ENCODE peak calls at places on chromosome 1, in four cellular contexts. One of them, this sample, is unnamed.

GRCh38 chr1:25784575-25785051 is 15.4 kb upstream of the SELENON start:
- DNase-seq in M059J: peak
- DNase-seq in IMR-90: peak
- DNase-seq in AG08395: no peak
- DNase-seq in this sample: no peak

GRCh38 chr1:22326372-22326915 is 125.2 kb upstream of the ZBTB40 start:
- DNase-seq in M059J: no peak
- DNase-seq in IMR-90: no peak
- DNase-seq in AG08395: no peak
- DNase-seq in this sample: no peak

GRCh38 chr1:179771509-179771908 is 28.4 kb downstream of the FAM163A start:
- DNase-seq in M059J: no peak
- DNase-seq in IMR-90: no peak
- DNase-seq in AG08395: no peak
- DNase-seq in this sample: no peak

GRCh38 chr1:206772228-206773002 is at the start of gene IL10:
- DNase-seq in M059J: no peak
- DNase-seq in IMR-90: no peak
- DNase-seq in AG08395: no peak
- DNase-seq in this sample: no peak

GRCh38 chr1:117312453-117313138 is 54.7 kb upstream of the MAN1A2 start:
- DNase-seq in M059J: peak
- DNase-seq in IMR-90: peak
- DNase-seq in AG08395: peak
- DNase-seq in this sample: peak

GRCh38 chr1:47183308-47184089 is 6.3 kb downstream of the PDZK1IP1 start:
- DNase-seq in M059J: no peak
- DNase-seq in IMR-90: no peak
- DNase-seq in AG08395: no peak
- DNase-seq in this sample: no peak

GRCh38 chr1:3948344-3948743 is 48.3 kb upstream of the C1orf174 start:
- DNase-seq in M059J: peak
- DNase-seq in IMR-90: no peak
- DNase-seq in AG08395: no peak
- DNase-seq in this sample: no peak

GRCh38 chr1:202210370-202210769 is 16.8 kb downstream of the LGR6 start:
- DNase-seq in M059J: peak
- DNase-seq in IMR-90: peak
- DNase-seq in AG08395: peak
- DNase-seq in this sample: no peak

GRCh38 chr1:24735156-24735618 is 10.1 kb upstream of the CLIC4 start:
- DNase-seq in M059J: no peak
- DNase-seq in IMR-90: no peak
- DNase-seq in AG08395: no peak
- DNase-seq in this sample: no peak

GRCh38 chr1:33374336-33375105 is 53.6 kb upstream of the A3GALT2 start:
- DNase-seq in M059J: peak
- DNase-seq in IMR-90: peak
- DNase-seq in AG08395: peak
- DNase-seq in this sample: no peak

GRCh38 chr1:53326598-53327182 is 1.2 kb downstream of the LRP8 start:
- DNase-seq in M059J: peak
- DNase-seq in IMR-90: no peak
- DNase-seq in AG08395: peak
- DNase-seq in this sample: no peak

GRCh38 chr1:119336738-119337315 is 31.8 kb upstream of the HAO2 start:
- DNase-seq in M059J: no peak
- DNase-seq in IMR-90: no peak
- DNase-seq in AG08395: no peak
- DNase-seq in this sample: no peak